ENCODE peak calls at places on chromosomes 7 and 10, in five cellular contexts. I, O, C, H and R are unnamed samples.
A peak's percentile ranks its signal among the peaks of the same experiment; 100 is the strongest.

GRCh38 chr7:123191132-123191531 is 8.6 kb downstream of the SLC13A1 start:
- DNase-seq in O (no peak), H (no peak), C (no peak), I (no peak), R (no peak)

GRCh38 chr10:218753-219152 is 83.5 kb downstream of the ZMYND11 start:
- DNase-seq in C (no peak), O (no peak), H (no peak), I (no peak), R (no peak)

GRCh38 chr10:70602665-70603438 is at the start of gene PRF1:
- DNase-seq in C (no peak), H (peak; percentile 52), O (peak; percentile 62), I (no peak), R (no peak)

GRCh38 chr10:3740157-3740871 is 44.7 kb downstream of the KLF6 start:
- DNase-seq in O (no peak), I (peak; percentile 67), C (no peak), H (no peak), R (no peak)

GRCh38 chr7:73766556-73767229 is 3.4 kb downstream of the CLDN3 start:
- DNase-seq in C (no peak), I (no peak), O (no peak), H (no peak), R (no peak)

GRCh38 chr10:85888004-85888403 is 478.6 kb downstream of the GRID1 start:
- DNase-seq in C (no peak), H (no peak), O (no peak), I (no peak), R (no peak)

GRCh38 chr10:129350690-129351089 is 116.4 kb upstream of the MGMT start:
- DNase-seq in O (no peak), C (no peak), I (no peak), H (no peak), R (no peak)

GRCh38 chr7:103691291-103691690 is 245.3 kb upstream of the SLC26A5 start:
- DNase-seq in C (no peak), I (no peak), H (no peak), O (no peak), R (no peak)

GRCh38 chr10:73899401-73899780 is 11.5 kb upstream of the PLAU start:
- DNase-seq in H (no peak), O (no peak), C (peak; percentile 75), I (peak; percentile 97), R (peak; percentile 39)

GRCh38 chr10:133325392-133325760 is 11.3 kb downstream of the CALY start:
- DNase-seq in O (no peak), C (no peak), H (peak; percentile 24), I (no peak), R (no peak)

GRCh38 chr7:131786204-131786603 is 229.8 kb upstream of the PODXL start:
- DNase-seq in C (no peak), O (no peak), I (peak; percentile 7), H (no peak), R (no peak)

GRCh38 chr7:73830872-73831655 is at the start of gene CLDN4:
- DNase-seq in H (no peak), O (no peak), I (no peak), C (no peak), R (no peak)

GRCh38 chr7:66609176-66609575 is 19.5 kb upstream of the KCTD7 start:
- DNase-seq in O (no peak), I (no peak), C (no peak), H (no peak), R (no peak)

GRCh38 chr7:81264116-81264515 is 345.3 kb upstream of the SEMA3C start:
- DNase-seq in O (no peak), C (no peak), H (no peak), I (peak; percentile 35), R (no peak)

GRCh38 chr10:72034761-72035160 is 53.6 kb downstream of the SPOCK2 start:
- DNase-seq in I (no peak), O (no peak), H (no peak), C (no peak), R (no peak)

GRCh38 chr7:44119829-44120380 is 3.4 kb downstream of the POLD2 start:
- DNase-seq in O (no peak), C (no peak), H (no peak), I (no peak), R (no peak)

GRCh38 chr10:101287922-101288638 is 58.8 kb upstream of the LBX1 start:
- DNase-seq in H (peak; percentile 63), I (peak; percentile 31), C (peak; percentile 50), O (no peak), R (no peak)

GRCh38 chr10:95560288-95561199 is 627 bp downstream of the SORBS1 start:
- DNase-seq in O (peak; percentile 32), I (peak; percentile 25), C (peak; percentile 47), H (peak; percentile 70), R (no peak)

GRCh38 chr7:140638311-140638791 is 2.3 kb downstream of the DENND2A start:
- DNase-seq in O (no peak), H (no peak), I (peak; percentile 57), C (no peak), R (no peak)

GRCh38 chr7:1397491-1398327 is 61.6 kb downstream of the MICALL2 start:
- DNase-seq in O (no peak), H (no peak), C (no peak), I (peak; percentile 83), R (no peak)

GRCh38 chr7:112124367-112124766 is 81.8 kb downstream of the DOCK4 start:
- DNase-seq in H (no peak), C (no peak), I (no peak), O (no peak), R (no peak)

GRCh38 chr10:43252785-43253341 is 14.0 kb downstream of the RASGEF1A start:
- DNase-seq in C (no peak), H (no peak), I (no peak), O (no peak), R (no peak)

GRCh38 chr7:1241510-1242128 is 8.9 kb downstream of the UNCX start:
- DNase-seq in I (no peak), H (no peak), O (no peak), C (no peak), R (no peak)

GRCh38 chr10:28892818-28893547 is 215.7 kb downstream of the BAMBI start:
- DNase-seq in O (no peak), H (no peak), C (no peak), I (peak; percentile 54), R (no peak)

GRCh38 chr10:100579261-100579660 is 43.5 kb downstream of the HIF1AN start:
- DNase-seq in H (no peak), I (no peak), O (no peak), C (no peak), R (no peak)

GRCh38 chr7:15737586-15737985 is 51.1 kb upstream of the MEOX2 start:
- DNase-seq in C (no peak), I (no peak), H (no peak), O (no peak), R (no peak)

GRCh38 chr10:3482200-3482993 is 302.6 kb downstream of the KLF6 start:
- DNase-seq in H (peak; percentile 29), O (no peak), I (peak; percentile 93), C (peak; percentile 35), R (no peak)

GRCh38 chr7:112616295-112616694 is 135.5 kb downstream of the LSMEM1 start:
- DNase-seq in C (no peak), O (no peak), I (no peak), H (no peak), R (no peak)

GRCh38 chr7:117458977-117459583 is 20.7 kb upstream of the CFTR start:
- DNase-seq in C (peak; percentile 5), I (peak; percentile 44), H (no peak), O (no peak), R (no peak)

GRCh38 chr10:84846646-84847045 is 518.3 kb downstream of the CCSER2 start:
- DNase-seq in H (no peak), C (no peak), I (no peak), O (no peak), R (no peak)

GRCh38 chr7:141053626-141054025 is 20.2 kb upstream of the TMEM178B start:
- DNase-seq in H (no peak), O (no peak), C (no peak), I (peak; percentile 83), R (no peak)

GRCh38 chr10:130800281-130800680 is 511.2 kb downstream of the TCERG1L start:
- DNase-seq in H (no peak), O (no peak), C (no peak), I (no peak), R (no peak)